ENCODE peak calls at places on chromosomes 3 and 15, in ten cellular contexts. One of them, this sample, is unnamed.

GRCh38 chr3:42490243-42490642 is 12.2 kb upstream of the VIPR1 start:
- DNase-seq in Caco-2: no peak
- DNase-seq in HCT116: peak; percentile 59
- DNase-seq in sigmoid colon: peak; percentile 64
- DNase-seq in MM.1S: peak; percentile 88
- DNase-seq in right lobe of liver: no peak
- DNase-seq in fibroblast of the aortic adventitia: peak; percentile 54
- DNase-seq in mammary epithelial cell: peak; percentile 83
- DNase-seq in left ventricle myocardium inferior: peak; percentile 38
- DNase-seq in suprapubic skin: peak; percentile 66
- DNase-seq in this sample: no peak

GRCh38 chr3:5687230-5687629 is 499.7 kb downstream of the EDEM1 start:
- DNase-seq in sigmoid colon: no peak
- DNase-seq in MM.1S: no peak
- DNase-seq in mammary epithelial cell: no peak
- DNase-seq in Caco-2: no peak
- DNase-seq in left ventricle myocardium inferior: no peak
- DNase-seq in HCT116: no peak
- DNase-seq in suprapubic skin: no peak
- DNase-seq in fibroblast of the aortic adventitia: no peak
- DNase-seq in right lobe of liver: no peak
- DNase-seq in this sample: no peak

GRCh38 chr15:82832601-82833209 is 23.3 kb downstream of the WHAMM start:
- DNase-seq in right lobe of liver: no peak
- DNase-seq in MM.1S: no peak
- DNase-seq in sigmoid colon: no peak
- DNase-seq in fibroblast of the aortic adventitia: peak; percentile 86
- DNase-seq in suprapubic skin: no peak
- DNase-seq in HCT116: peak; percentile 64
- DNase-seq in left ventricle myocardium inferior: no peak
- DNase-seq in Caco-2: no peak
- DNase-seq in mammary epithelial cell: peak; percentile 94
- DNase-seq in this sample: no peak

GRCh38 chr3:128313181-128313725 is 153.4 kb downstream of the DNAJB8 start:
- DNase-seq in sigmoid colon: no peak
- DNase-seq in left ventricle myocardium inferior: no peak
- DNase-seq in right lobe of liver: no peak
- DNase-seq in HCT116: no peak
- DNase-seq in mammary epithelial cell: no peak
- DNase-seq in fibroblast of the aortic adventitia: no peak
- DNase-seq in Caco-2: no peak
- DNase-seq in MM.1S: no peak
- DNase-seq in suprapubic skin: peak; percentile 32
- DNase-seq in this sample: no peak

GRCh38 chr3:55860040-55860439 is 372.9 kb upstream of the WNT5A start:
- DNase-seq in mammary epithelial cell: no peak
- DNase-seq in MM.1S: no peak
- DNase-seq in suprapubic skin: no peak
- DNase-seq in sigmoid colon: no peak
- DNase-seq in right lobe of liver: no peak
- DNase-seq in Caco-2: no peak
- DNase-seq in fibroblast of the aortic adventitia: no peak
- DNase-seq in left ventricle myocardium inferior: no peak
- DNase-seq in HCT116: no peak
- DNase-seq in this sample: no peak

GRCh38 chr3:39569095-39569494 is 101.6 kb downstream of the MOBP start:
- DNase-seq in sigmoid colon: no peak
- DNase-seq in right lobe of liver: no peak
- DNase-seq in suprapubic skin: no peak
- DNase-seq in fibroblast of the aortic adventitia: no peak
- DNase-seq in MM.1S: no peak
- DNase-seq in HCT116: no peak
- DNase-seq in left ventricle myocardium inferior: peak; percentile 30
- DNase-seq in Caco-2: no peak
- DNase-seq in mammary epithelial cell: no peak
- DNase-seq in this sample: no peak

GRCh38 chr3:53254810-53255359 is 937 bp downstream of the TKT start:
- DNase-seq in sigmoid colon: peak; percentile 88
- DNase-seq in MM.1S: peak; percentile 72
- DNase-seq in HCT116: no peak
- DNase-seq in left ventricle myocardium inferior: peak; percentile 67
- DNase-seq in Caco-2: peak; percentile 72
- DNase-seq in suprapubic skin: peak; percentile 76
- DNase-seq in right lobe of liver: peak; percentile 83
- DNase-seq in mammary epithelial cell: peak; percentile 68
- DNase-seq in fibroblast of the aortic adventitia: peak; percentile 37
- DNase-seq in this sample: peak; percentile 82

GRCh38 chr15:63945005-63945788 is 101.1 kb downstream of the DAPK2 start:
- DNase-seq in HCT116: peak; percentile 24
- DNase-seq in MM.1S: peak; percentile 48
- DNase-seq in Caco-2: peak; percentile 75
- DNase-seq in right lobe of liver: peak; percentile 76
- DNase-seq in suprapubic skin: peak; percentile 80
- DNase-seq in sigmoid colon: peak; percentile 74
- DNase-seq in left ventricle myocardium inferior: peak; percentile 72
- DNase-seq in fibroblast of the aortic adventitia: peak; percentile 41
- DNase-seq in mammary epithelial cell: peak; percentile 61
- DNase-seq in this sample: peak; percentile 70

GRCh38 chr15:42549052-42549491 is 434 bp downstream of the HAUS2 start:
- DNase-seq in mammary epithelial cell: no peak
- DNase-seq in left ventricle myocardium inferior: no peak
- DNase-seq in Caco-2: peak; percentile 42
- DNase-seq in right lobe of liver: no peak
- DNase-seq in sigmoid colon: no peak
- DNase-seq in suprapubic skin: no peak
- DNase-seq in fibroblast of the aortic adventitia: peak; percentile 34
- DNase-seq in HCT116: no peak
- DNase-seq in MM.1S: peak; percentile 46
- DNase-seq in this sample: no peak

GRCh38 chr3:151709847-151710246 is 23.9 kb upstream of the AADACL2 start:
- DNase-seq in left ventricle myocardium inferior: no peak
- DNase-seq in right lobe of liver: no peak
- DNase-seq in sigmoid colon: no peak
- DNase-seq in HCT116: no peak
- DNase-seq in fibroblast of the aortic adventitia: peak; percentile 13
- DNase-seq in MM.1S: no peak
- DNase-seq in Caco-2: no peak
- DNase-seq in suprapubic skin: no peak
- DNase-seq in mammary epithelial cell: no peak
- DNase-seq in this sample: no peak

GRCh38 chr15:86125775-86126174 is 46.1 kb downstream of the AGBL1 start:
- DNase-seq in fibroblast of the aortic adventitia: no peak
- DNase-seq in mammary epithelial cell: no peak
- DNase-seq in left ventricle myocardium inferior: no peak
- DNase-seq in suprapubic skin: no peak
- DNase-seq in sigmoid colon: no peak
- DNase-seq in Caco-2: no peak
- DNase-seq in HCT116: no peak
- DNase-seq in MM.1S: no peak
- DNase-seq in right lobe of liver: no peak
- DNase-seq in this sample: no peak

GRCh38 chr3:10223676-10224639 is 24.3 kb upstream of the TATDN2 start:
- DNase-seq in fibroblast of the aortic adventitia: no peak
- DNase-seq in right lobe of liver: no peak
- DNase-seq in MM.1S: peak; percentile 95
- DNase-seq in HCT116: no peak
- DNase-seq in mammary epithelial cell: no peak
- DNase-seq in suprapubic skin: no peak
- DNase-seq in sigmoid colon: no peak
- DNase-seq in left ventricle myocardium inferior: no peak
- DNase-seq in Caco-2: no peak
- DNase-seq in this sample: no peak

GRCh38 chr15:50676799-50677483 is 9.7 kb downstream of the TRPM7 start:
- DNase-seq in mammary epithelial cell: peak; percentile 32
- DNase-seq in MM.1S: no peak
- DNase-seq in suprapubic skin: no peak
- DNase-seq in fibroblast of the aortic adventitia: peak; percentile 35
- DNase-seq in left ventricle myocardium inferior: no peak
- DNase-seq in right lobe of liver: no peak
- DNase-seq in HCT116: no peak
- DNase-seq in sigmoid colon: no peak
- DNase-seq in Caco-2: peak; percentile 26
- DNase-seq in this sample: no peak

DNA sequence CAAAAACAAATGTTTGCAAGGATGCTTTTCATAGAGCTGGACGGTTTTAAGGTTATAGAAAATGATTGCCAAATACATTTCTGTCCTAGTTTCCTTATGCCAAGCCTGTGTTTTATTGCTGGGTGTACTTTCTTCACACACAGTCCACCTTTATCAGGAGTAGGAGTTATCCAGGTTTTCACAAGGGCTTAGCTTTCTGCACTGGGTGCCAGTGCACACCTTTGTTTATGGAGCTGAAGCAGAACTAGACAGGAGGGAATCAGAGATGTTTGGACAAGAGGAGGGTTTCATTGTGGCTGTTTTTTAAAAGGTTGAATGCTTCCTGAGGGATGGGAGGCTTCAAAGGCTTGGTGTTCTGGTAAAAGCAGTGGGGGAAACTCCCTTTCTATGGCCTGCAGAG is 29.5 kb upstream of the FAM3D start:
- DNase-seq in MM.1S: no peak
- DNase-seq in HCT116: no peak
- DNase-seq in suprapubic skin: no peak
- DNase-seq in left ventricle myocardium inferior: no peak
- DNase-seq in Caco-2: no peak
- DNase-seq in mammary epithelial cell: no peak
- DNase-seq in sigmoid colon: no peak
- DNase-seq in fibroblast of the aortic adventitia: no peak
- DNase-seq in right lobe of liver: no peak
- DNase-seq in this sample: no peak
- TF ChIP-seq CTCF in MM.1S: no peak
- TF ChIP-seq CTCF in HCT116: no peak
- TF ChIP-seq CTCF in suprapubic skin: no peak
- TF ChIP-seq CTCF in left ventricle myocardium inferior: no peak
- TF ChIP-seq CTCF in Caco-2: no peak
- TF ChIP-seq CTCF in mammary epithelial cell: no peak
- TF ChIP-seq CTCF in sigmoid colon: no peak
- TF ChIP-seq CTCF in fibroblast of the aortic adventitia: no peak
- TF ChIP-seq CTCF in right lobe of liver: no peak
- TF ChIP-seq CTCF in this sample: no peak

GRCh38 chr3:126259411-126260391 is 79.3 kb upstream of the ALDH1L1 start:
- DNase-seq in left ventricle myocardium inferior: peak; percentile 74
- DNase-seq in fibroblast of the aortic adventitia: peak; percentile 40
- DNase-seq in MM.1S: no peak
- DNase-seq in sigmoid colon: peak; percentile 85
- DNase-seq in Caco-2: peak; percentile 63
- DNase-seq in right lobe of liver: peak; percentile 77
- DNase-seq in suprapubic skin: no peak
- DNase-seq in mammary epithelial cell: no peak
- DNase-seq in HCT116: no peak
- DNase-seq in this sample: peak; percentile 66
- TF ChIP-seq CTCF in left ventricle myocardium inferior: peak; percentile 83
- TF ChIP-seq CTCF in fibroblast of the aortic adventitia: peak; percentile 64
- TF ChIP-seq CTCF in MM.1S: peak; percentile 42
- TF ChIP-seq CTCF in sigmoid colon: peak; percentile 74
- TF ChIP-seq CTCF in Caco-2: peak; percentile 64
- TF ChIP-seq CTCF in right lobe of liver: peak; percentile 79
- TF ChIP-seq CTCF in suprapubic skin: peak; percentile 8
- TF ChIP-seq CTCF in mammary epithelial cell: peak; percentile 57
- TF ChIP-seq CTCF in HCT116: peak; percentile 70
- TF ChIP-seq CTCF in this sample: peak; percentile 79

DNA sequence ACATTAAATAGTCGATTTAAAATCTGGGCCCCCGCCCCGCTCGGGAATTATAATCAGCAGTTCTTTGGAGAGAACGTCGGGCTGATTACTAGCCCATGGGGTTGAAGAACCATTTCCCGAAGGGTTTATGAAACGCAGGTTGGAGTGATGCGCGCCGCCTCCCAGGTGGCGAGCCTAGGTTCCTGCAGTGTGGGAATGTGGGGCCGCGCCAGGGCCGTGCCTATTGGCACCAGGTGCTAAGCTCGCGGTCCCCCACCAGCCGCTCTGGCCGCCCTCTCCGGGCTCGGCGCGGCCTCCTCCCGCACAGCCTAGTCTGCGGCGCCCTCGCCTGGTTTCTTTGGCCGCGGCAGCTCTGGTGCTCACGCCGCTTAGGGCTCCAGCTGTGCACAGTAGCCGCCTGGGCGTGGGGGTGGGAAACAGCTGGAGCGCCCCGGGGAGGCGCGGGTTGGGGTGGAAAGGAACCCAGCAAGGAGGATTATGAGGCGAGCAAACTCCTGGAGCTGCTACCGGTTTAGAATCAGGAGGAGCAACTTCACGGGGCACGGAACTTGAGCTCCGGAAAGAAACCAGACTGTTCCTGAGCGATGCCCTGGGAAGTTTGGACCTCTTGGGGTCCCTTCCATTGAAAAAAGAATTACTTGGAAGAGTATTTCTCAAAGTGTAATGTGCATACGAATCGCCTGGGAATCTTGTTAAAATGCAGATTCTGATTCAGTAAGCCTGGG is 5.6 kb upstream of the MECOM start:
- DNase-seq in MM.1S: peak; percentile 91
- DNase-seq in Caco-2: peak; percentile 80
- DNase-seq in fibroblast of the aortic adventitia: peak; percentile 71
- DNase-seq in HCT116: peak; percentile 38
- DNase-seq in mammary epithelial cell: peak; percentile 67
- DNase-seq in sigmoid colon: peak; percentile 70
- DNase-seq in suprapubic skin: no peak
- DNase-seq in left ventricle myocardium inferior: peak; percentile 76
- DNase-seq in right lobe of liver: peak; percentile 70
- DNase-seq in this sample: peak; percentile 82
- TF ChIP-seq CTCF in MM.1S: peak; percentile 98
- TF ChIP-seq CTCF in Caco-2: peak; percentile 91
- TF ChIP-seq CTCF in fibroblast of the aortic adventitia: peak; percentile 83
- TF ChIP-seq CTCF in HCT116: peak; percentile 80
- TF ChIP-seq CTCF in mammary epithelial cell: peak; percentile 88
- TF ChIP-seq CTCF in sigmoid colon: peak; percentile 57
- TF ChIP-seq CTCF in suprapubic skin: peak; percentile 71
- TF ChIP-seq CTCF in left ventricle myocardium inferior: peak; percentile 89
- TF ChIP-seq CTCF in right lobe of liver: peak; percentile 61
- TF ChIP-seq CTCF in this sample: peak; percentile 65

GRCh38 chr3:112136046-112136445 is 3.0 kb upstream of the GCSAM start:
- DNase-seq in Caco-2: no peak
- DNase-seq in fibroblast of the aortic adventitia: peak; percentile 11
- DNase-seq in MM.1S: no peak
- DNase-seq in left ventricle myocardium inferior: no peak
- DNase-seq in right lobe of liver: no peak
- DNase-seq in sigmoid colon: no peak
- DNase-seq in mammary epithelial cell: no peak
- DNase-seq in HCT116: no peak
- DNase-seq in suprapubic skin: no peak
- DNase-seq in this sample: no peak

GRCh38 chr3:112140584-112140983 is 7.5 kb upstream of the GCSAM start:
- DNase-seq in mammary epithelial cell: no peak
- DNase-seq in right lobe of liver: no peak
- DNase-seq in Caco-2: no peak
- DNase-seq in suprapubic skin: no peak
- DNase-seq in HCT116: no peak
- DNase-seq in fibroblast of the aortic adventitia: no peak
- DNase-seq in MM.1S: no peak
- DNase-seq in sigmoid colon: no peak
- DNase-seq in left ventricle myocardium inferior: no peak
- DNase-seq in this sample: no peak

GRCh38 chr3:112134335-112135124 is 1.5 kb upstream of the GCSAM start:
- DNase-seq in left ventricle myocardium inferior: no peak
- DNase-seq in sigmoid colon: no peak
- DNase-seq in MM.1S: peak; percentile 63
- DNase-seq in suprapubic skin: no peak
- DNase-seq in fibroblast of the aortic adventitia: peak; percentile 51
- DNase-seq in HCT116: no peak
- DNase-seq in mammary epithelial cell: peak; percentile 33
- DNase-seq in Caco-2: no peak
- DNase-seq in right lobe of liver: no peak
- DNase-seq in this sample: no peak

GRCh38 chr3:112133606-112134334 is 722 bp upstream of the GCSAM start:
- DNase-seq in Caco-2: no peak
- DNase-seq in sigmoid colon: no peak
- DNase-seq in suprapubic skin: no peak
- DNase-seq in HCT116: no peak
- DNase-seq in mammary epithelial cell: no peak
- DNase-seq in right lobe of liver: no peak
- DNase-seq in fibroblast of the aortic adventitia: no peak
- DNase-seq in left ventricle myocardium inferior: no peak
- DNase-seq in MM.1S: no peak
- DNase-seq in this sample: no peak

GRCh38 chr3:112136959-112137693 is 4.1 kb upstream of the GCSAM start:
- DNase-seq in mammary epithelial cell: peak; percentile 53
- DNase-seq in suprapubic skin: no peak
- DNase-seq in left ventricle myocardium inferior: no peak
- DNase-seq in HCT116: peak; percentile 49
- DNase-seq in right lobe of liver: no peak
- DNase-seq in fibroblast of the aortic adventitia: peak; percentile 19
- DNase-seq in MM.1S: peak; percentile 70
- DNase-seq in sigmoid colon: no peak
- DNase-seq in Caco-2: peak; percentile 55
- DNase-seq in this sample: no peak
- TF ChIP-seq CTCF in mammary epithelial cell: peak; percentile 77
- TF ChIP-seq CTCF in suprapubic skin: peak; percentile 23
- TF ChIP-seq CTCF in left ventricle myocardium inferior: peak; percentile 64
- TF ChIP-seq CTCF in HCT116: peak; percentile 66
- TF ChIP-seq CTCF in right lobe of liver: peak; percentile 60
- TF ChIP-seq CTCF in fibroblast of the aortic adventitia: peak; percentile 35
- TF ChIP-seq CTCF in MM.1S: peak; percentile 80
- TF ChIP-seq CTCF in sigmoid colon: peak; percentile 9
- TF ChIP-seq CTCF in Caco-2: peak; percentile 79
- TF ChIP-seq CTCF in this sample: peak; percentile 43

This sample was measured in psoas muscle.